ENCODE peak calls at places on chromosomes 5 and 9, in seven cellular contexts. Z is SK-N-SH, V is H1, D is K562, Y is HepG2, T is HCT116, R is GM12878. B is an unnamed sample.

GRCh38 chr5:132394681-132395259 is 25.3 kb downstream of the SLC22A5 start:
- DNase-seq in Z (no peak), V (no peak), D (no peak), Y (no peak), T (no peak), R (no peak), B (no peak)

GRCh38 chr9:134778841-134779411 is 101.7 kb upstream of the FCN2 start:
- DNase-seq in Z (peak), V (peak), D (peak), Y (peak), T (peak), R (no peak), B (peak)

GRCh38 chr5:72468606-72469005 is 38.6 kb downstream of the ZNF366 start:
- DNase-seq in Z (no peak), V (no peak), D (peak), Y (no peak), T (no peak), R (no peak), B (no peak)

GRCh38 chr5:181223041-181223728 is at the start of gene TRIM41:
- DNase-seq in Z (peak), V (peak), D (peak), Y (peak), T (peak), R (peak), B (peak)

GRCh38 chr9:105475302-105475701 is 27.5 kb downstream of the FSD1L start:
- DNase-seq in Z (no peak), V (no peak), D (no peak), Y (peak), T (no peak), R (no peak), B (no peak)

GRCh38 chr5:176587398-176587797 is 22.6 kb downstream of the GPRIN1 start:
- DNase-seq in Z (no peak), V (no peak), D (no peak), Y (no peak), T (no peak), R (no peak), B (no peak)

GRCh38 chr9:99134893-99135341 is 30.0 kb downstream of the TGFBR1 start:
- DNase-seq in Z (no peak), V (no peak), D (no peak), Y (no peak), T (no peak), R (peak), B (no peak)

GRCh38 chr9:120326076-120326693 is 253.8 kb downstream of the CDK5RAP2 start:
- DNase-seq in Z (no peak), V (no peak), D (no peak), Y (no peak), T (no peak), R (no peak), B (no peak)

GRCh38 chr5:38367966-38368365 is 109.6 kb downstream of the EGFLAM start:
- DNase-seq in Z (no peak), V (no peak), D (no peak), Y (no peak), T (no peak), R (no peak), B (no peak)

GRCh38 chr9:91580136-91580535 is 156.5 kb upstream of the NFIL3 start:
- DNase-seq in Z (no peak), V (no peak), D (no peak), Y (no peak), T (no peak), R (no peak), B (peak)

GRCh38 chr5:142432369-142432863 is 107.6 kb upstream of the SPRY4 start:
- DNase-seq in Z (no peak), V (no peak), D (no peak), Y (no peak), T (no peak), R (no peak), B (no peak)

GRCh38 chr5:135310328-135310989 is 88.6 kb downstream of the MACROH2A1 start:
- DNase-seq in Z (no peak), V (no peak), D (no peak), Y (no peak), T (no peak), R (no peak), B (no peak)

GRCh38 chr9:72585737-72586136 is 64.3 kb downstream of the TMC1 start:
- DNase-seq in Z (no peak), V (no peak), D (no peak), Y (no peak), T (no peak), R (no peak), B (no peak)

GRCh38 chr9:15231788-15232635 is 75.0 kb downstream of the TTC39B start:
- DNase-seq in Z (peak), V (no peak), D (peak), Y (peak), T (peak), R (no peak), B (peak)

GRCh38 chr9:95023217-95024003 is 294.1 kb downstream of the FANCC start:
- DNase-seq in Z (no peak), V (no peak), D (no peak), Y (peak), T (peak), R (no peak), B (no peak)

GRCh38 chr5:53642006-53642405 is 81.6 kb downstream of the NDUFS4 start:
- DNase-seq in Z (no peak), V (no peak), D (no peak), Y (no peak), T (no peak), R (no peak), B (no peak)

GRCh38 chr9:107351382-107352045 is 68.4 kb downstream of the RAD23B start:
- DNase-seq in Z (no peak), V (no peak), D (no peak), Y (no peak), T (peak), R (no peak), B (peak)

GRCh38 chr9:68457803-68458202 is 82.9 kb downstream of the TMEM252 start:
- DNase-seq in Z (no peak), V (no peak), D (no peak), Y (no peak), T (no peak), R (no peak), B (no peak)

GRCh38 chr9:82021198-82021597 is 32.6 kb downstream of the SPATA31D1 start:
- DNase-seq in Z (no peak), V (no peak), D (no peak), Y (peak), T (peak), R (no peak), B (peak)

GRCh38 chr9:79985276-79985675 is 413.5 kb downstream of the TLE4 start:
- DNase-seq in Z (no peak), V (no peak), D (no peak), Y (no peak), T (no peak), R (no peak), B (no peak)

GRCh38 chr5:112125910-112126309 is 293.2 kb downstream of the EPB41L4A start:
- DNase-seq in Z (peak), V (no peak), D (no peak), Y (no peak), T (no peak), R (no peak), B (no peak)

GRCh38 chr9:136239963-136240330 is 5.7 kb downstream of the QSOX2 start:
- DNase-seq in Z (no peak), V (no peak), D (no peak), Y (no peak), T (no peak), R (peak), B (no peak)

DNA sequence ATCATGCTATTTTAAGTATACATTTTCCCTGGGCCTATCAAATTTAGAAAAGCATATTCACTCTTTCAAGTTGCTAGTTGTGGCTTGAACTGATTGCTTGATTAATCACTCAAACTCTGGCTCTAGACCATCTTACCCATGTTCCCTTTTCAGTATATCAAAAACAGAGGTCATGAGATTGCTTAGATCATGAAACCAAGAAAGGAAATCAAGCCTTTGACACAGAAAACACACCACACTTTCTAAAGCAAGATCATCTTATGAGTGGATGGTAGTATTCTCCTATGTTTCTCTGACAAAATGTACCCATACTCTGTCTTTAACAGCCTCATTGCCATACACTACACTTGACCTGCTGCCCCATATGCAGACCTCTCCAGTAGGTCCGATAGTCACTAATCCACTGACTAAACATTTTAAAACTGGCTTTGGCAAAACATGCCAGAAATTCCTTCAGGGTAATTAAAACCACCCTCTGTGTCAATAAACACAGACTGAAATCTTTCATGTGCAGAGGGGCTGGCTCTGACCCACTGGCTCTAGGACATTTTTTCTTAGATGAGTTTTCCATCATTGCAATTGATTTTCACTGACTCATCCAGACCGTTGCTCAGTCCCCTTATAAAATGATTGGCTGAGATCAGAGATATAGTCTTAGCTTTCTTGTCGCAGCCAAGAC is 18.2 kb downstream of the PPP2R2B start:
- DNase-seq in Z (no peak), V (no peak), D (no peak), Y (peak), T (no peak), R (no peak), B (no peak)
- TF ChIP-seq JUND in Z (peak), V (no peak), D (no peak), Y (no peak), T (no peak), R (no peak), B (no peak)

DNA sequence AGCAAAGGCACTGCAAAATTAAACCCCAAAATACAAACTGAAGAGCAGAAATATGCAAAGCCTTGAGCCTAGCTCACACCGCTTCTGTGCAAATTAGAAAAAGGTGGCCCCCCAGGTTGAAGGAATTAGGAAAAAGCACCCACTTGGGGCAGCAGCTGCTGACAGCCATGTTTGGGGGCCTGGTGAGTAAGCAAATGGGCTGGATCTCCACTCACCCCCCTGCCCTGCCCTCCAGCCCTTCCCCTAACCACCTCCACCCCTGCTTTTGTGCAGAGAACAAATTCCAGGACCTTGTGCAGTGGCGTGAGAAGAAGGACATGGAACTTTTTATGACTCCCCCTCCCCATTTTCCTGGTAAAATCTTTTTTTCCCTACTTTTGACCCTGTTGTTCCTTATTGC is 92.0 kb upstream of the DNAH5 start:
- DNase-seq in Z (no peak), V (no peak), D (no peak), Y (no peak), T (no peak), R (no peak), B (no peak)
- TF ChIP-seq JUND in Z (no peak), V (no peak), D (no peak), Y (no peak), T (no peak), R (no peak), B (no peak)

DNA sequence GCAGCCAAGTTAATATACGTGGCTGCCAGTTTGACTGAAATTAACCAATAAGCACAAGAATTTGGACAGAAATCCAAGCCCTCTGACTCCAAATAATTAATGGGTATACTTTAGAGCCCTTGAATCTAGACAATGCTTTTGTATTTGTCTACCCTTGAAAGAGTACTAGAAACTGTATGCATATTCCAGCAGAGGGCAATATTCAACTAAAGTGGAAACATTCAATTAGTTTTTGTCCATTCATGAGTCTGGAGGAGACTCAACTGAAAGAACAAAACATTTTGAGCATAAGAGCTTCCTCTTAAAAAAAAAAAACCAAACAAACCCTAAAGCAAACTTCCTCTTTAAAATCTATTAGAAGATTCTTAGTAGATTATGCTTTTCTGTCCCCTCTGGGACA is 157.8 kb downstream of the ARHGEF28 start:
- DNase-seq in Z (no peak), V (no peak), D (no peak), Y (peak), T (no peak), R (no peak), B (no peak)
- TF ChIP-seq JUND in Z (no peak), V (no peak), D (no peak), Y (no peak), T (no peak), R (no peak), B (no peak)

DNA sequence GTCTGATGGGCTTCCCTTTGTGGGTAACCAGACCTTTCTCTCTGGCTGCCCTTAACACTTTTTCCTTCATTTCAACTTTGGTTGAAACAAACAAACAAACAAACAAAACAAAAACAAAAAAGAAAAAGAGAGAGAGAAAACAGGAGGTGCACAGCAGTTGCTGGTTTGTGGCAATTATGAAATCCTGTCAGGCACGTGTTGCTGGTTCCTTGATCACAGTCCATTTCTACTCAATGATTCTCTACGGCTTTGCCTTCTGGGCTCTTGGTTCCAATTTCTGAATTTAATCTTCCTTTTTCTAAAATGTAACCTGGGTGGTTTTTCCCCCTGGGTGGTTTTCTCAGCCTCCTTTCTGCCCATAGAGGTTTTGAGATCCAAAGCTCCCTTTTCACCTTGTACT is 17.8 kb upstream of the PANK3 start:
- DNase-seq in Z (no peak), V (no peak), D (no peak), Y (no peak), T (no peak), R (no peak), B (no peak)
- TF ChIP-seq JUND in Z (no peak), V (no peak), D (no peak), Y (no peak), T (no peak), R (no peak), B (no peak)

GRCh38 chr9:109421034-109421700 is 76.9 kb downstream of the PTPN3 start:
- DNase-seq in Z (no peak), V (no peak), D (no peak), Y (no peak), T (no peak), R (no peak), B (no peak)

GRCh38 chr9:109417054-109417453 is 81.1 kb downstream of the PTPN3 start:
- DNase-seq in Z (no peak), V (no peak), D (no peak), Y (no peak), T (no peak), R (no peak), B (no peak)

GRCh38 chr9:109419531-109419930 is 78.6 kb downstream of the PTPN3 start:
- DNase-seq in Z (no peak), V (no peak), D (no peak), Y (no peak), T (no peak), R (no peak), B (no peak)

GRCh38 chr9:109417585-109418544 is 80.2 kb downstream of the PTPN3 start:
- DNase-seq in Z (no peak), V (no peak), D (no peak), Y (no peak), T (no peak), R (no peak), B (no peak)

DNA sequence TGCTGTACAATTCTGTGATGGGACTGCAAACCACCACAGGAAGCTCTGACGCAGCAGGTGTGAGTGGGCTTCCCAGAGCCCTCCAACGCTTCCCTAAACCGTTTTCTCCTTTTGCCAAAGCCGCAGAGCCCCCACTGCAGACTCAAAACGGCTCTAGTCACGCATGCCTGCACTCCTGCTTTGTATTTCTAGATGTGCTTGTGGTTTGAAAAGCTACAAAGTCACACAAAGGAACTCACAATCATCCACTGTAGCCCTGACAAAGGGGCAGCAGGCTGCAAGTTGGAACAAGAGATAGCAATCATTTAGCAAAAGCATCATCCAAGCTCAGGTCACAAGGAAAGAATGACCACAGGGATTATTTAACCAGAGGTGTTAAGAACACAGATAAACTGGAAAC is 79.3 kb downstream of the PTPN3 start:
- DNase-seq in Z (no peak), V (no peak), D (no peak), Y (no peak), T (no peak), R (peak), B (no peak)
- TF ChIP-seq JUND in Z (no peak), V (no peak), D (no peak), Y (no peak), T (no peak), R (no peak), B (no peak)